ENCODE peak calls at places on chromosomes 7 and 10, in nine cellular contexts. One of them, this sample, is unnamed. For H3K4me1, the result is how much of the 10 kb centered on the place peaks cover.

GRCh38 chr7:100465702-100466311 is 1.7 kb upstream of the SPACDR start:
- DNase-seq in IMR-90: peak
- DNase-seq in heart left ventricle: peak
- DNase-seq in neuronal stem cell: peak
- DNase-seq in GM23338: peak
- DNase-seq in heart right ventricle: peak
- DNase-seq in upper lobe of right lung: peak
- DNase-seq in CD8-positive, alpha-beta memory T cell: no peak
- DNase-seq in prostate gland: peak
- DNase-seq in this sample: peak

GRCh38 chr7:15015545-15016314 is 113.2 kb upstream of the DGKB start:
- DNase-seq in IMR-90: peak
- DNase-seq in heart left ventricle: no peak
- DNase-seq in neuronal stem cell: peak
- DNase-seq in GM23338: peak
- DNase-seq in heart right ventricle: peak
- DNase-seq in upper lobe of right lung: no peak
- DNase-seq in CD8-positive, alpha-beta memory T cell: no peak
- DNase-seq in prostate gland: peak
- DNase-seq in this sample: peak

GRCh38 chr7:92988051-92988450 is 129.7 kb downstream of the SAMD9 start:
- DNase-seq in IMR-90: peak
- DNase-seq in heart left ventricle: no peak
- DNase-seq in neuronal stem cell: no peak
- DNase-seq in GM23338: peak
- DNase-seq in heart right ventricle: no peak
- DNase-seq in upper lobe of right lung: no peak
- DNase-seq in CD8-positive, alpha-beta memory T cell: no peak
- DNase-seq in prostate gland: peak
- DNase-seq in this sample: no peak

GRCh38 chr7:128022631-128023532 is 8.4 kb downstream of the LRRC4 start:
- DNase-seq in IMR-90: peak
- DNase-seq in heart left ventricle: no peak
- DNase-seq in neuronal stem cell: no peak
- DNase-seq in GM23338: no peak
- DNase-seq in heart right ventricle: no peak
- DNase-seq in upper lobe of right lung: no peak
- DNase-seq in CD8-positive, alpha-beta memory T cell: no peak
- DNase-seq in prostate gland: no peak
- DNase-seq in this sample: no peak

GRCh38 chr10:29127037-29127436 is 161.8 kb upstream of the LYZL1 start:
- DNase-seq in IMR-90: no peak
- DNase-seq in heart left ventricle: no peak
- DNase-seq in neuronal stem cell: no peak
- DNase-seq in GM23338: no peak
- DNase-seq in heart right ventricle: no peak
- DNase-seq in upper lobe of right lung: no peak
- DNase-seq in CD8-positive, alpha-beta memory T cell: no peak
- DNase-seq in prostate gland: no peak
- DNase-seq in this sample: no peak

GRCh38 chr10:14750900-14751575 is 23.7 kb downstream of the FAM107B start:
- DNase-seq in IMR-90: no peak
- DNase-seq in heart left ventricle: no peak
- DNase-seq in neuronal stem cell: no peak
- DNase-seq in GM23338: no peak
- DNase-seq in heart right ventricle: peak
- DNase-seq in upper lobe of right lung: no peak
- DNase-seq in CD8-positive, alpha-beta memory T cell: no peak
- DNase-seq in prostate gland: no peak
- DNase-seq in this sample: no peak

GRCh38 chr10:75111906-75112703 is 649 bp downstream of the SAMD8 start:
- DNase-seq in IMR-90: peak
- DNase-seq in heart left ventricle: peak
- DNase-seq in neuronal stem cell: peak
- DNase-seq in GM23338: peak
- DNase-seq in heart right ventricle: peak
- DNase-seq in upper lobe of right lung: no peak
- DNase-seq in CD8-positive, alpha-beta memory T cell: peak
- DNase-seq in prostate gland: peak
- DNase-seq in this sample: peak

GRCh38 chr7:44985033-44985695 is 6.3 kb upstream of the MYO1G start:
- DNase-seq in IMR-90: no peak
- DNase-seq in heart left ventricle: no peak
- DNase-seq in neuronal stem cell: no peak
- DNase-seq in GM23338: no peak
- DNase-seq in heart right ventricle: no peak
- DNase-seq in upper lobe of right lung: no peak
- DNase-seq in CD8-positive, alpha-beta memory T cell: no peak
- DNase-seq in prostate gland: no peak
- DNase-seq in this sample: no peak

GRCh38 chr7:106218546-106218945 is 66.2 kb downstream of the NAMPT start:
- DNase-seq in IMR-90: peak
- DNase-seq in heart left ventricle: no peak
- DNase-seq in neuronal stem cell: no peak
- DNase-seq in GM23338: no peak
- DNase-seq in heart right ventricle: no peak
- DNase-seq in upper lobe of right lung: no peak
- DNase-seq in CD8-positive, alpha-beta memory T cell: no peak
- DNase-seq in prostate gland: no peak
- DNase-seq in this sample: no peak

GRCh38 chr10:130466271-130466997 is 330.2 kb downstream of the GLRX3 start:
- DNase-seq in IMR-90: no peak
- DNase-seq in heart left ventricle: no peak
- DNase-seq in neuronal stem cell: no peak
- DNase-seq in GM23338: no peak
- DNase-seq in heart right ventricle: no peak
- DNase-seq in upper lobe of right lung: no peak
- DNase-seq in CD8-positive, alpha-beta memory T cell: no peak
- DNase-seq in prostate gland: no peak
- DNase-seq in this sample: no peak

GRCh38 chr7:3912291-3912690 is 611.2 kb downstream of the SDK1 start:
- DNase-seq in IMR-90: no peak
- DNase-seq in heart left ventricle: no peak
- DNase-seq in neuronal stem cell: no peak
- DNase-seq in GM23338: no peak
- DNase-seq in heart right ventricle: no peak
- DNase-seq in upper lobe of right lung: no peak
- DNase-seq in CD8-positive, alpha-beta memory T cell: no peak
- DNase-seq in prostate gland: no peak
- DNase-seq in this sample: no peak

GRCh38 chr7:116772926-116773749 is 89.2 kb upstream of the CAPZA2 start:
- DNase-seq in IMR-90: no peak
- DNase-seq in heart left ventricle: no peak
- DNase-seq in neuronal stem cell: no peak
- DNase-seq in GM23338: peak
- DNase-seq in heart right ventricle: no peak
- DNase-seq in upper lobe of right lung: no peak
- DNase-seq in CD8-positive, alpha-beta memory T cell: no peak
- DNase-seq in prostate gland: no peak
- DNase-seq in this sample: no peak

GRCh38 chr10:103736044-103736443 is 119.3 kb downstream of the SH3PXD2A start:
- DNase-seq in IMR-90: no peak
- DNase-seq in heart left ventricle: no peak
- DNase-seq in neuronal stem cell: no peak
- DNase-seq in GM23338: no peak
- DNase-seq in heart right ventricle: no peak
- DNase-seq in upper lobe of right lung: no peak
- DNase-seq in CD8-positive, alpha-beta memory T cell: no peak
- DNase-seq in prostate gland: peak
- DNase-seq in this sample: no peak

GRCh38 chr7:12491526-12491925 is 79.0 kb upstream of the SCIN start:
- DNase-seq in IMR-90: no peak
- DNase-seq in heart left ventricle: no peak
- DNase-seq in neuronal stem cell: no peak
- DNase-seq in GM23338: no peak
- DNase-seq in heart right ventricle: no peak
- DNase-seq in upper lobe of right lung: no peak
- DNase-seq in CD8-positive, alpha-beta memory T cell: no peak
- DNase-seq in prostate gland: no peak
- DNase-seq in this sample: no peak

GRCh38 chr7:121447939-121448338 is 51.8 kb upstream of the FAM3C start:
- DNase-seq in IMR-90: no peak
- DNase-seq in heart left ventricle: no peak
- DNase-seq in neuronal stem cell: no peak
- DNase-seq in GM23338: no peak
- DNase-seq in heart right ventricle: no peak
- DNase-seq in upper lobe of right lung: no peak
- DNase-seq in CD8-positive, alpha-beta memory T cell: no peak
- DNase-seq in prostate gland: no peak
- DNase-seq in this sample: no peak

DNA sequence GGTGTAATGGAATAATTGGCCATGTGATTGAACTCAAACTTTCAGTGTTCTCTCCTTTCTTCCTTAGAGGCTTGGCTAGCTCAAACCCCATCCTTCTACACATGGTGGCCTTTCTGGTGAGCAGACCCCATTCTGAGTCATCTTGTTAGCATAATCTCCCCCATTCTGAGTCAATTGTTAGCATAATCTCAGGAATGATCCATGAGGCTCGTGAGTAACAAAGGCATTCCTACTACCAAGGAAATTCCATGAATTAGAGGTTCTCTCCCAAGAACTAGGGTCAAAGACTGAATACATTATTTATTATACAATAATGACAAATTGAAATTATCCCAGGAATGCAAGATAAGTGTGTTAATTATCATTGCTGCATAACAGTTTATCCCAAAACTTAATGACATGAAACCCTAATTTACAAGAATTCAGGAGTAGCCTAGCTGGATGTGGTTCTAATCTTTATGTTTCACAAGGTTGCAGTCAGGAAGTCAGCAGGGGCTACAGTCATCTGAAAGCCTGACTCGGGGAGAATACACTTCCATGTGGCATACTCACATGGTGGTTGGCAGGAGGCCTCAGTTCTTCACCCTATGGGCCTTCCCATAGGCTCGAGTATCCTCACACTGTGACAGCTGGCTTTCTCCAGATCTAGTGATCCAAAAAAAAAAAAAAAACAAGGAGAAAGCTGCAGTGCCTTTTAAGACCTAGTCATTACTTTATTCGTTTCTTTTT is 100.2 kb downstream of the MMRN2 start:
- DNase-seq in IMR-90: peak
- DNase-seq in heart left ventricle: no peak
- DNase-seq in neuronal stem cell: no peak
- DNase-seq in GM23338: peak
- DNase-seq in heart right ventricle: no peak
- DNase-seq in upper lobe of right lung: no peak
- DNase-seq in CD8-positive, alpha-beta memory T cell: no peak
- DNase-seq in prostate gland: no peak
- DNase-seq in this sample: no peak
- H3K4me1 ChIP-seq in IMR-90: under half
- H3K4me1 ChIP-seq in heart left ventricle: under half
- H3K4me1 ChIP-seq in neuronal stem cell: under half
- H3K4me1 ChIP-seq in GM23338: half or more
- H3K4me1 ChIP-seq in heart right ventricle: under half
- H3K4me1 ChIP-seq in upper lobe of right lung: under half
- H3K4me1 ChIP-seq in CD8-positive, alpha-beta memory T cell: under half
- H3K4me1 ChIP-seq in prostate gland: under half
- H3K4me1 ChIP-seq in this sample: under half

DNA sequence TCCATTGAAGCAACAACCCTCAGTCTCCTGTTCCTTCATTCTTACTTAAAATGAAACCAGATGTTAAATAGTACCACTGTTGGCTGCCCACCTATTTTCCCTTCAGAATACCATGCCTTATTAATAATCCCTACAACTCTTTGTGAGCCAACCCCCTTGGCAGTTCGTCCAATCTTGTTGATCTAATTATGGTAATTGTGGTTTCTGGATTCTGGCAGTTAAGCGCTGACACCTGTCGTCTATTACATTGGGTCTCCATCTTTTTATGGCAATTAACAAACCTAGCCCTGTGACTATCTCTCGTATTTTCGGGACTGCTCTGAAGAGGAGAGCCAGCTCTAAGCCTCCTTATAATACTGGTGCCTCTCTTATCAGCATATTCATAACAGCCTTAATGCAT is 432.0 kb downstream of the ATRNL1 start:
- DNase-seq in IMR-90: no peak
- DNase-seq in heart left ventricle: no peak
- DNase-seq in neuronal stem cell: no peak
- DNase-seq in GM23338: no peak
- DNase-seq in heart right ventricle: no peak
- DNase-seq in upper lobe of right lung: no peak
- DNase-seq in CD8-positive, alpha-beta memory T cell: no peak
- DNase-seq in prostate gland: no peak
- DNase-seq in this sample: no peak
- H3K4me3 ChIP-seq in IMR-90: no peak
- H3K4me3 ChIP-seq in heart left ventricle: no peak
- H3K4me3 ChIP-seq in neuronal stem cell: no peak
- H3K4me3 ChIP-seq in GM23338: no peak
- H3K4me3 ChIP-seq in heart right ventricle: no peak
- H3K4me3 ChIP-seq in upper lobe of right lung: no peak
- H3K4me3 ChIP-seq in CD8-positive, alpha-beta memory T cell: no peak
- H3K4me3 ChIP-seq in prostate gland: no peak
- H3K4me3 ChIP-seq in this sample: no peak

GRCh38 chr7:2525931-2526630 is 6.5 kb downstream of the LFNG start:
- DNase-seq in IMR-90: no peak
- DNase-seq in heart left ventricle: peak
- DNase-seq in neuronal stem cell: no peak
- DNase-seq in GM23338: peak
- DNase-seq in heart right ventricle: peak
- DNase-seq in upper lobe of right lung: no peak
- DNase-seq in CD8-positive, alpha-beta memory T cell: no peak
- DNase-seq in prostate gland: no peak
- DNase-seq in this sample: peak
- H3K4me1 ChIP-seq in IMR-90: under half
- H3K4me1 ChIP-seq in heart left ventricle: under half
- H3K4me1 ChIP-seq in neuronal stem cell: half or more
- H3K4me1 ChIP-seq in GM23338: under half
- H3K4me1 ChIP-seq in heart right ventricle: half or more
- H3K4me1 ChIP-seq in upper lobe of right lung: half or more
- H3K4me1 ChIP-seq in CD8-positive, alpha-beta memory T cell: half or more
- H3K4me1 ChIP-seq in prostate gland: half or more
- H3K4me1 ChIP-seq in this sample: under half

GRCh38 chr7:111098926-111099250 is 8.0 kb downstream of the LRRN3 start:
- DNase-seq in IMR-90: no peak
- DNase-seq in heart left ventricle: no peak
- DNase-seq in neuronal stem cell: no peak
- DNase-seq in GM23338: no peak
- DNase-seq in heart right ventricle: no peak
- DNase-seq in upper lobe of right lung: no peak
- DNase-seq in CD8-positive, alpha-beta memory T cell: no peak
- DNase-seq in prostate gland: no peak
- DNase-seq in this sample: no peak

GRCh38 chr7:111094387-111094786 is 3.5 kb downstream of the LRRN3 start:
- DNase-seq in IMR-90: no peak
- DNase-seq in heart left ventricle: no peak
- DNase-seq in neuronal stem cell: no peak
- DNase-seq in GM23338: no peak
- DNase-seq in heart right ventricle: no peak
- DNase-seq in upper lobe of right lung: no peak
- DNase-seq in CD8-positive, alpha-beta memory T cell: no peak
- DNase-seq in prostate gland: no peak
- DNase-seq in this sample: no peak

GRCh38 chr7:111098011-111098925 is 7.3 kb downstream of the LRRN3 start:
- DNase-seq in IMR-90: peak
- DNase-seq in heart left ventricle: no peak
- DNase-seq in neuronal stem cell: no peak
- DNase-seq in GM23338: peak
- DNase-seq in heart right ventricle: peak
- DNase-seq in upper lobe of right lung: no peak
- DNase-seq in CD8-positive, alpha-beta memory T cell: peak
- DNase-seq in prostate gland: no peak
- DNase-seq in this sample: no peak

GRCh38 chr7:111092406-111093160 is 1.7 kb downstream of the LRRN3 start:
- DNase-seq in IMR-90: no peak
- DNase-seq in heart left ventricle: no peak
- DNase-seq in neuronal stem cell: no peak
- DNase-seq in GM23338: no peak
- DNase-seq in heart right ventricle: no peak
- DNase-seq in upper lobe of right lung: no peak
- DNase-seq in CD8-positive, alpha-beta memory T cell: no peak
- DNase-seq in prostate gland: no peak
- DNase-seq in this sample: no peak

GRCh38 chr7:111096997-111097396 is 6.1 kb downstream of the LRRN3 start:
- DNase-seq in IMR-90: no peak
- DNase-seq in heart left ventricle: no peak
- DNase-seq in neuronal stem cell: peak
- DNase-seq in GM23338: peak
- DNase-seq in heart right ventricle: no peak
- DNase-seq in upper lobe of right lung: no peak
- DNase-seq in CD8-positive, alpha-beta memory T cell: no peak
- DNase-seq in prostate gland: no peak
- DNase-seq in this sample: no peak
- H3K4me3 ChIP-seq in IMR-90: no peak
- H3K4me3 ChIP-seq in heart left ventricle: no peak
- H3K4me3 ChIP-seq in neuronal stem cell: no peak
- H3K4me3 ChIP-seq in GM23338: no peak
- H3K4me3 ChIP-seq in heart right ventricle: no peak
- H3K4me3 ChIP-seq in upper lobe of right lung: no peak
- H3K4me3 ChIP-seq in CD8-positive, alpha-beta memory T cell: no peak
- H3K4me3 ChIP-seq in prostate gland: no peak
- H3K4me3 ChIP-seq in this sample: no peak